ENCODE peak calls at places on chromosome 20, in nine cellular contexts. M is testis, S is breast epithelium, B is ovary, T is HepG2, J is prostate gland, E is adrenal gland, U is upper lobe of left lung, F is sigmoid colon. X is an unnamed sample.

GRCh38 chr20:44956410-44956809 is 3.8 kb downstream of the TOMM34 start:
- DNase-seq in M (no peak), S (no peak), B (no peak), T (no peak), J (peak; percentile 50), E (no peak), U (no peak), F (no peak), X (no peak)

GRCh38 chr20:45579184-45579583 is at the start of gene WFDC8:
- DNase-seq in M (no peak), S (no peak), B (no peak), T (no peak), J (no peak), E (no peak), U (peak; percentile 2), F (no peak), X (no peak)

GRCh38 chr20:3777726-3778629 is 3.3 kb downstream of the SPEF1 start:
- DNase-seq in M (peak; percentile 60), S (no peak), B (peak; percentile 72), T (no peak), J (no peak), E (peak; percentile 69), U (peak; percentile 92), F (peak; percentile 90), X (peak; percentile 94)

GRCh38 chr20:63858393-63859165 is 2.7 kb upstream of the ABHD16B start:
- DNase-seq in M (no peak), S (no peak), B (peak; percentile 73), T (peak; percentile 79), J (no peak), E (peak; percentile 59), U (peak; percentile 72), F (no peak), X (peak; percentile 85)

GRCh38 chr20:44448753-44449546 is 26.7 kb upstream of the TTPAL start:
- DNase-seq in M (peak; percentile 33), S (no peak), B (no peak), T (peak; percentile 68), J (no peak), E (peak; percentile 67), U (no peak), F (no peak), X (no peak)

GRCh38 chr20:30168025-30168799 is 1089.3 kb upstream of the DEFB115 start:
- DNase-seq in M (peak; percentile 65), S (no peak), B (peak; percentile 26), T (no peak), J (peak; percentile 3), E (no peak), U (peak; percentile 77), F (peak; percentile 62), X (peak; percentile 75)

GRCh38 chr20:5031206-5031557 is 29.9 kb upstream of the SLC23A2 start:
- DNase-seq in M (no peak), S (no peak), B (no peak), T (no peak), J (no peak), E (no peak), U (no peak), F (no peak), X (no peak)

GRCh38 chr20:5147193-5147592 is 20.4 kb downstream of the CDS2 start:
- DNase-seq in M (no peak), S (no peak), B (no peak), T (no peak), J (no peak), E (no peak), U (no peak), F (no peak), X (no peak)

GRCh38 chr20:23142162-23143050 is 56.3 kb upstream of the CD93 start:
- DNase-seq in M (no peak), S (no peak), B (no peak), T (no peak), J (no peak), E (no peak), U (no peak), F (peak; percentile 62), X (no peak)

DNA sequence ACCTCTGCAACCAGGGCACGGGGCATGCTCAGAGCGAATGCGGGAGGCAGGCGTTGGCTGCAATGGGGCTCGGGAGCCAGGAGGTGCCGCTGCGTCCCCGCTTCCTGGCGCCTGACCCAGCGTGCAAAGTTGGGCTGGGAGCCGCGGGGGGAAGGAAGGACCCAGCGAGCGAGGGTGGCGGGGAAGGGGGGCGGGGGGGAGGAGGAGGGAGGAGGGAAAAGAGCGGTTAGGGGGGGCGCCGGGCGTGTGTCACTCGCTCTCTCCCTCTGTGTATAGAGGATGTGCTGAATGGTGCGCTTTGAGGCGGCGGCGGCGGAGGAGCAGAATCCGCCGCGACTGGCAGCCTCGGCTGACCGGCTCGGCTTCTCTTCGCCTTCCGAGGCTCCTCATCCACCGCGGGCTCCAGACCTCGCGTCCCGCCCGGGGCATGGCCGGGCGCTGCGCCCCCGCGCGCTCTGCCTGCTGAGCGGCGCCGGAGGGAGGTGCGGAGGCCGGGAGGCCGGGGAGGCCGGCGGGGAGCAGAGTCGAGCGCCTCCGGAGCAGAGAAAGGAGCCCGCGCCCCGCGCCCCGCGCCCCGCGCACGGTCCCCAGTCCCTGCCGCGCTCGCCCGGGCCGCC is at the start of gene PLCB1:
- DNase-seq in M (peak; percentile 88), S (peak; percentile 84), B (peak; percentile 84), T (peak; percentile 86), J (peak; percentile 89), E (peak; percentile 91), U (peak; percentile 94), F (peak; percentile 96), X (peak; percentile 95)
- TF ChIP-seq CTCF in M (peak; percentile 48), S (peak; percentile 74), B (peak; percentile 18), T (peak; percentile 97), J (peak; percentile 95), E (peak; percentile 83), U (peak; percentile 83), F (peak; percentile 86), X (peak; percentile 86)

DNA sequence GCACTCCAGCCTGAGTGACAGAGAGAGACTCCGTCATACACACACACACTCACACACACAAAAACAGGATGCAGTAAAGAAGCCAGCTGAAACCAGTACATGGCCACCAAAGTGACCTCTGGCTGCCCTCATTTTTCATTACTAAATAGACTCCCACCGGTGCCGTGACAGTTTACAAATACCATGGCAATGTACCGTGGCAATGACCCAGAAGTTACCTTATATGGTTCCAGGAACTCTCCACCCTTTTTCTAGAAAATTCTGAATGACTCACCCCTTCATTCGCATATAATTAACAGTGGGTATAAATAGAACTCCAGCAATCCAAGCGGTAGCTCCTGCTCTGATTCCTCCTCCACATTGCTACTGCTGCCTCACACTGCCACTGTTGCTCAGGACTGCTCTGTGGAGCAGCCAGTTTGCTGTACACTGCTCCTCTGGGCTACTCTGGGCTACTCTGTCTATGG is 57.7 kb downstream of the SNX5 start:
- DNase-seq in M (no peak), S (no peak), B (no peak), T (no peak), J (no peak), E (peak; percentile 58), U (no peak), F (peak; percentile 80), X (no peak)
- TF ChIP-seq POLR2A in M (no peak), S (no peak), B (no peak), T (no peak), J (no peak), E (no peak), U (peak; percentile 30), F (no peak), X (no peak)

GRCh38 chr20:31603822-31604566 is 1.1 kb upstream of the ID1 start:
- DNase-seq in M (peak; percentile 96), S (peak; percentile 86), B (peak; percentile 94), T (peak; percentile 100), J (peak; percentile 95), E (peak; percentile 92), U (peak; percentile 97), F (peak; percentile 97), X (peak; percentile 95)
- H3K27ac ChIP-seq in M (no peak overlapping the region), S (peak overlapping the region; percentile 77), B (no peak overlapping the region), T (peak overlapping the region; percentile 98), J (peak overlapping the region; percentile 85), E (peak overlapping the region; percentile 74), U (peak overlapping the region; percentile 95), F (peak overlapping the region; percentile 77), X (peak overlapping the region; percentile 85)

GRCh38 chr20:20452254-20452676 is 84.4 kb downstream of the INSM1 start:
- DNase-seq in M (peak; percentile 26), S (no peak), B (peak; percentile 32), T (no peak), J (no peak), E (peak; percentile 36), U (peak; percentile 65), F (no peak), X (peak; percentile 91)
- TF ChIP-seq CTCF in M (no peak), S (no peak), B (no peak), T (no peak), J (no peak), E (no peak), U (no peak), F (no peak), X (no peak)

GRCh38 chr20:19947611-19948264 is 69.4 kb upstream of the NAA20 start:
- DNase-seq in M (no peak), S (no peak), B (no peak), T (no peak), J (no peak), E (no peak), U (no peak), F (no peak), X (no peak)
- TF ChIP-seq POLR2A in M (no peak), S (no peak), B (no peak), T (no peak), J (no peak), E (no peak), U (no peak), F (no peak), X (no peak)

DNA sequence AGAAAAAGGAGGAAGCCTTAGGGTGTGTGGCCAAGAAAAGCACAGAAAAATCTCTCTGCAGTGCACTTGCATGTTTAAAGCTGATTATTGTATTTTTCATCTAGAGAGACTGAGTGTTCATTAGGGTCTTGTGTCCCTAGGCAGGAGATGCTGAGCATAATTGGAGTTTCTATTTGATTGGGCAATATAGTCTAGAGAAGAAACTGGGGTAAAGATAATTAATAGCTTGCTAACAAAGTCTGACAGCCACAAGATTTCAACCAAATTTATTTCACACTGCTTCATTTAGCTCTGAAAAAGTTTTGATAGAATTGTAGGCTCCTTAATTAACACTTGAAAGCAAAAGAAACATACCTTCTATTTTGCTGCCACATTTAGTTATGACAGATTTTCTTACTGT is 2.3 kb downstream of the FLRT3 start:
- DNase-seq in M (no peak), S (no peak), B (no peak), T (no peak), J (no peak), E (no peak), U (no peak), F (no peak), X (no peak)
- H3K27ac ChIP-seq in M (no peak overlapping the region), S (no peak overlapping the region), B (no peak overlapping the region), T (no peak overlapping the region), J (peak overlapping the region; percentile 20), E (no peak overlapping the region), U (peak overlapping the region; percentile 71), F (peak overlapping the region; percentile 47), X (no peak overlapping the region)

GRCh38 chr20:48156951-48157700 is 371.8 kb upstream of the SULF2 start:
- DNase-seq in M (no peak), S (no peak), B (no peak), T (no peak), J (no peak), E (no peak), U (no peak), F (no peak), X (no peak)
- TF ChIP-seq CTCF in M (no peak), S (no peak), B (no peak), T (no peak), J (no peak), E (no peak), U (no peak), F (no peak), X (no peak)

X was measured in spleen.